ENCODE peak calls at places on chromosomes 2 and 18, in seven cellular contexts. M, G, Q, Z, I, K and N are unnamed samples.

GRCh38 chr2:96839288-96839874 is 4.4 kb downstream of the ANKRD23 start:
- DNase-seq in M (peak), G (peak), Q (no peak), Z (no peak), I (no peak), K (peak), N (peak)

GRCh38 chr2:224366269-224366668 is 35.6 kb downstream of the FAM124B start:
- DNase-seq in M (no peak), G (no peak), Q (peak), Z (no peak), I (no peak), K (no peak), N (no peak)

GRCh38 chr2:72988726-72989273 is 71.5 kb downstream of the EMX1 start:
- DNase-seq in M (no peak), G (no peak), Q (no peak), Z (peak), I (no peak), K (peak), N (no peak)

GRCh38 chr2:42901076-42901645 is 108.8 kb upstream of the HAAO start:
- DNase-seq in M (no peak), G (no peak), Q (peak), Z (peak), I (no peak), K (no peak), N (no peak)

GRCh38 chr2:70931376-70932000 is 4.2 kb upstream of the ATP6V1B1 start:
- DNase-seq in M (peak), G (no peak), Q (no peak), Z (peak), I (no peak), K (no peak), N (no peak)

GRCh38 chr18:78238404-78239089 is 741.1 kb upstream of the SALL3 start:
- DNase-seq in M (no peak), G (no peak), Q (no peak), Z (no peak), I (no peak), K (no peak), N (no peak)

GRCh38 chr18:63016270-63016669 is 300.9 kb downstream of the PHLPP1 start:
- DNase-seq in M (peak), G (peak), Q (peak), Z (no peak), I (peak), K (no peak), N (no peak)

GRCh38 chr2:232802096-232802495 is 25.7 kb upstream of the KCNJ13 start:
- DNase-seq in M (no peak), G (no peak), Q (no peak), Z (no peak), I (no peak), K (no peak), N (no peak)

GRCh38 chr18:9092665-9093064 is 9.8 kb upstream of the NDUFV2 start:
- DNase-seq in M (no peak), G (no peak), Q (peak), Z (no peak), I (no peak), K (no peak), N (no peak)

GRCh38 chr2:116761864-116762263 is 1052.6 kb upstream of the DDX18 start:
- DNase-seq in M (no peak), G (no peak), Q (no peak), Z (no peak), I (no peak), K (no peak), N (no peak)